ENCODE peak calls at places on chromosomes 6 and 20, in ten cellular contexts. D is stimulated activated CD4-positive, alpha-beta T cell treated with anti-CD3 and anti-CD28 coated beads, Interleukin-4, amount 100 ng/mL, for 24 hours; I is lung microvascular endothelial cell; B is MCF 10A; P is progenitor cell of endocrine pancreas; E is GM04504; G is activated effector memory CD4-positive, alpha-beta T cell treated with anti-CD3 and anti-CD28 coated beads, Interleukin-2, amount 50 U/mL, for 16 hours; M is effector memory CD4-positive, alpha-beta T cell; J is caudate nucleus; R is LoVo. N is an unnamed sample.

GRCh38 chr6:48978016-48978415 is 485.0 kb downstream of the MMUT start:
- DNase-seq in R (no peak), G (no peak), J (no peak), P (no peak), B (no peak), I (no peak), M (no peak), D (no peak), E (no peak), N (no peak)

GRCh38 chr20:9409981-9410380 is 104.4 kb upstream of the LAMP5 start:
- DNase-seq in G (no peak), J (no peak), E (peak; percentile 46), P (no peak), B (no peak), I (no peak), R (no peak), M (no peak), D (no peak), N (peak; percentile 76)

GRCh38 chr6:36874016-36874442 is 574 bp downstream of the PPIL1 start:
- DNase-seq in G (no peak), P (no peak), D (no peak), I (peak; percentile 46), M (no peak), B (peak; percentile 38), E (no peak), R (peak; percentile 11), J (no peak), N (no peak)

GRCh38 chr20:57904706-57905105 is 194.9 kb upstream of the PMEPA1 start:
- DNase-seq in P (no peak), E (no peak), J (no peak), M (no peak), D (no peak), G (peak; percentile 1), R (no peak), I (no peak), B (no peak), N (no peak)

GRCh38 chr20:53930651-53931504 is 139.5 kb downstream of the BCAS1 start:
- DNase-seq in J (no peak), D (no peak), G (no peak), R (peak; percentile 50), M (no peak), B (no peak), I (no peak), E (no peak), P (no peak), N (no peak)

GRCh38 chr6:140736227-140736626 is 1361.8 kb upstream of the CITED2 start:
- DNase-seq in M (no peak), D (no peak), R (no peak), B (no peak), I (peak; percentile 1), G (no peak), P (no peak), J (no peak), E (no peak), N (peak; percentile 31)

GRCh38 chr6:69894578-69895347 is 28.4 kb downstream of the COL19A1 start:
- DNase-seq in B (peak; percentile 87), E (peak; percentile 41), R (no peak), D (no peak), M (no peak), G (no peak), P (no peak), J (no peak), I (no peak), N (peak; percentile 27)

GRCh38 chr6:44545224-44545623 is 157.7 kb downstream of the CDC5L start:
- DNase-seq in M (no peak), D (no peak), J (no peak), P (no peak), B (no peak), R (no peak), G (no peak), E (no peak), I (no peak), N (no peak)

GRCh38 chr6:122715725-122716124 is 63.8 kb upstream of the FABP7 start:
- DNase-seq in J (no peak), G (no peak), R (no peak), B (no peak), I (no peak), M (no peak), P (no peak), D (no peak), E (no peak), N (no peak)

GRCh38 chr20:51321343-51322163 is 221.0 kb downstream of the NFATC2 start:
- DNase-seq in P (no peak), D (no peak), J (no peak), E (no peak), I (no peak), M (no peak), B (no peak), R (no peak), G (no peak), N (no peak)

GRCh38 chr6:27321901-27322300 is 9.8 kb upstream of the POM121L2 start:
- DNase-seq in M (no peak), E (no peak), J (no peak), P (no peak), I (no peak), D (no peak), B (peak; percentile 59), G (no peak), R (no peak), N (no peak)

GRCh38 chr6:139257821-139258398 is 33.9 kb downstream of the TXLNB start:
- DNase-seq in M (no peak), J (no peak), P (no peak), E (no peak), I (no peak), R (no peak), D (no peak), B (no peak), G (no peak), N (no peak)

GRCh38 chr6:55659304-55659703 is 80.3 kb upstream of the HMGCLL1 start:
- DNase-seq in D (no peak), J (no peak), P (no peak), M (no peak), E (no peak), I (no peak), B (no peak), R (no peak), G (no peak), N (no peak)

GRCh38 chr6:149389509-149390297 is 10.4 kb upstream of the SUMO4 start:
- DNase-seq in M (no peak), I (no peak), B (no peak), R (no peak), J (no peak), G (no peak), E (peak; percentile 19), D (no peak), P (no peak), N (no peak)

GRCh38 chr6:28506807-28507475 is 8.7 kb downstream of the GPX6 start:
- DNase-seq in I (no peak), D (no peak), E (no peak), G (no peak), M (no peak), R (no peak), J (no peak), B (no peak), P (no peak), N (no peak)

GRCh38 chr6:97586344-97586743 is 303.3 kb upstream of the MMS22L start:
- DNase-seq in P (no peak), R (no peak), E (peak; percentile 26), G (no peak), B (peak; percentile 14), I (no peak), M (no peak), J (no peak), D (no peak), N (peak; percentile 8)

GRCh38 chr6:1153696-1154245 is 158.1 kb upstream of the FOXQ1 start:
- DNase-seq in D (no peak), R (no peak), B (no peak), E (no peak), J (no peak), P (no peak), M (no peak), G (no peak), I (no peak), N (no peak)

GRCh38 chr6:144296973-144297372 is 11.8 kb downstream of the UTRN start:
- DNase-seq in B (peak; percentile 41), I (peak; percentile 22), R (no peak), M (no peak), P (no peak), E (no peak), J (no peak), D (no peak), G (no peak), N (no peak)

GRCh38 chr20:63530788-63531160 is 6.4 kb downstream of the PTK6 start:
- DNase-seq in J (no peak), R (no peak), I (no peak), E (no peak), G (no peak), B (no peak), M (no peak), D (no peak), P (peak; percentile 8), N (no peak)

GRCh38 chr6:128316258-128316952 is 204.0 kb downstream of the PTPRK start:
- DNase-seq in G (no peak), I (no peak), B (no peak), J (no peak), E (no peak), P (no peak), M (no peak), R (no peak), D (no peak), N (no peak)

GRCh38 chr6:107561325-107561724 is 71.4 kb downstream of the SOBP start:
- DNase-seq in G (no peak), I (no peak), P (no peak), R (no peak), E (no peak), D (no peak), M (no peak), B (no peak), J (no peak), N (no peak)

GRCh38 chr6:22666021-22666420 is 96.7 kb downstream of the HDGFL1 start:
- DNase-seq in M (no peak), J (no peak), D (no peak), B (no peak), P (no peak), E (no peak), G (no peak), I (no peak), R (no peak), N (no peak)

GRCh38 chr6:144395014-144395413 is 109.9 kb downstream of the UTRN start:
- DNase-seq in P (no peak), B (no peak), E (no peak), D (no peak), J (no peak), R (no peak), I (no peak), G (no peak), M (no peak), N (no peak)

GRCh38 chr6:22147983-22148797 is 148.6 kb downstream of the PRL start:
- DNase-seq in M (no peak), E (peak; percentile 35), J (peak; percentile 43), P (no peak), D (no peak), I (peak; percentile 77), G (no peak), R (no peak), B (peak; percentile 38), N (peak; percentile 76)

GRCh38 chr6:43608310-43608763 is 20.7 kb downstream of the GTPBP2 start:
- DNase-seq in I (peak; percentile 87), R (peak; percentile 63), B (peak; percentile 77), G (peak; percentile 83), E (peak; percentile 49), M (no peak), J (no peak), D (peak; percentile 67), P (peak; percentile 55), N (peak; percentile 82)

N was measured in astrocyte of the cerebellum.